ENCODE peak calls at places on chromosomes 12 and 14, in six cellular contexts. S, J, L, V, E and K are unnamed samples.

GRCh38 chr14:60353410-60353809 is 104.4 kb downstream of the PPM1A start:
- DNase-seq in S (no peak), J (no peak), L (no peak), V (no peak), E (no peak), K (no peak)

GRCh38 chr12:80553316-80553715 is 109.3 kb downstream of the PTPRQ start:
- DNase-seq in S (no peak), J (no peak), L (peak), V (no peak), E (no peak), K (peak)

GRCh38 chr12:89016970-89017778 is 335.1 kb downstream of the DUSP6 start:
- DNase-seq in S (peak), J (peak), L (peak), V (peak), E (no peak), K (peak)

GRCh38 chr12:120825337-120825736 is 78.8 kb downstream of the SPPL3 start:
- DNase-seq in S (no peak), J (no peak), L (no peak), V (no peak), E (no peak), K (no peak)

GRCh38 chr12:916240-916639 is 33.3 kb downstream of the RAD52 start:
- DNase-seq in S (no peak), J (no peak), L (no peak), V (peak), E (no peak), K (no peak)

GRCh38 chr14:21090940-21091663 is 7.4 kb downstream of the ZNF219 start:
- DNase-seq in S (no peak), J (no peak), L (no peak), V (no peak), E (no peak), K (no peak)

GRCh38 chr12:33669349-33669748 is 229.7 kb upstream of the SYT10 start:
- DNase-seq in S (no peak), J (no peak), L (no peak), V (no peak), E (no peak), K (no peak)

GRCh38 chr14:68636597-68636996 is 156.3 kb downstream of the ZFP36L1 start:
- DNase-seq in S (no peak), J (no peak), L (no peak), V (no peak), E (no peak), K (no peak)

GRCh38 chr14:103624860-103625259 is 4.2 kb upstream of the KLC1 start:
- DNase-seq in S (peak), J (no peak), L (peak), V (peak), E (peak), K (peak)

GRCh38 chr12:46608431-46609280 is 217.1 kb downstream of the SLC38A4 start:
- DNase-seq in S (no peak), J (no peak), L (no peak), V (no peak), E (no peak), K (no peak)

GRCh38 chr14:58638231-58639205 is 756 bp downstream of the DACT1 start:
- DNase-seq in S (peak), J (peak), L (peak), V (no peak), E (no peak), K (no peak)